ENCODE peak calls at places on chromosome 21, in seven cellular contexts. One of them, this sample, is unnamed.

GRCh38 chr21:44907225-44907965 is 13.3 kb downstream of the ITGB2 start:
- DNase-seq in foreskin keratinocyte: no peak
- DNase-seq in LNCaP clone FGC: no peak
- DNase-seq in GM10248: no peak
- DNase-seq in cardiac fibroblast: no peak
- DNase-seq in psoas muscle: no peak
- DNase-seq in stomach: no peak
- DNase-seq in this sample: no peak

GRCh38 chr21:45532826-45533730 is 9.2 kb downstream of the SLC19A1 start:
- DNase-seq in foreskin keratinocyte: no peak
- DNase-seq in LNCaP clone FGC: no peak
- DNase-seq in GM10248: no peak
- DNase-seq in cardiac fibroblast: no peak
- DNase-seq in psoas muscle: peak
- DNase-seq in stomach: peak
- DNase-seq in this sample: no peak

GRCh38 chr21:28822882-28823335 is 169.8 kb downstream of the LTN1 start:
- DNase-seq in foreskin keratinocyte: no peak
- DNase-seq in LNCaP clone FGC: peak
- DNase-seq in GM10248: no peak
- DNase-seq in cardiac fibroblast: peak
- DNase-seq in psoas muscle: no peak
- DNase-seq in stomach: no peak
- DNase-seq in this sample: no peak

GRCh38 chr21:45187646-45188045 is 100.0 kb downstream of the POFUT2 start:
- DNase-seq in foreskin keratinocyte: peak
- DNase-seq in LNCaP clone FGC: no peak
- DNase-seq in GM10248: no peak
- DNase-seq in cardiac fibroblast: peak
- DNase-seq in psoas muscle: no peak
- DNase-seq in stomach: no peak
- DNase-seq in this sample: no peak

GRCh38 chr21:17435565-17436543 is 77.0 kb upstream of the CXADR start:
- DNase-seq in foreskin keratinocyte: no peak
- DNase-seq in LNCaP clone FGC: peak
- DNase-seq in GM10248: no peak
- DNase-seq in cardiac fibroblast: peak
- DNase-seq in psoas muscle: no peak
- DNase-seq in stomach: no peak
- DNase-seq in this sample: no peak

GRCh38 chr21:27108228-27108627 is 141.3 kb upstream of the ADAMTS5 start:
- DNase-seq in foreskin keratinocyte: peak
- DNase-seq in LNCaP clone FGC: no peak
- DNase-seq in GM10248: no peak
- DNase-seq in cardiac fibroblast: no peak
- DNase-seq in psoas muscle: no peak
- DNase-seq in stomach: no peak
- DNase-seq in this sample: no peak

GRCh38 chr21:44566403-44566802 is 7.1 kb upstream of the KRTAP10-4 start:
- DNase-seq in foreskin keratinocyte: no peak
- DNase-seq in LNCaP clone FGC: no peak
- DNase-seq in GM10248: peak
- DNase-seq in cardiac fibroblast: no peak
- DNase-seq in psoas muscle: no peak
- DNase-seq in stomach: no peak
- DNase-seq in this sample: no peak

GRCh38 chr21:46050651-46051378 is 47.1 kb upstream of the COL6A2 start:
- DNase-seq in foreskin keratinocyte: no peak
- DNase-seq in LNCaP clone FGC: no peak
- DNase-seq in GM10248: no peak
- DNase-seq in cardiac fibroblast: no peak
- DNase-seq in psoas muscle: no peak
- DNase-seq in stomach: no peak
- DNase-seq in this sample: no peak

GRCh38 chr21:28601708-28602107 is 391.0 kb downstream of the LTN1 start:
- DNase-seq in foreskin keratinocyte: peak
- DNase-seq in LNCaP clone FGC: no peak
- DNase-seq in GM10248: no peak
- DNase-seq in cardiac fibroblast: peak
- DNase-seq in psoas muscle: no peak
- DNase-seq in stomach: no peak
- DNase-seq in this sample: no peak

GRCh38 chr21:37436180-37436579 is 69.6 kb downstream of the DYRK1A start:
- DNase-seq in foreskin keratinocyte: no peak
- DNase-seq in LNCaP clone FGC: no peak
- DNase-seq in GM10248: no peak
- DNase-seq in cardiac fibroblast: no peak
- DNase-seq in psoas muscle: no peak
- DNase-seq in stomach: no peak
- DNase-seq in this sample: no peak

GRCh38 chr21:44072111-44072510 is 35.1 kb upstream of the PWP2 start:
- DNase-seq in foreskin keratinocyte: no peak
- DNase-seq in LNCaP clone FGC: no peak
- DNase-seq in GM10248: no peak
- DNase-seq in cardiac fibroblast: no peak
- DNase-seq in psoas muscle: no peak
- DNase-seq in stomach: no peak
- DNase-seq in this sample: no peak

GRCh38 chr21:46619846-46620245 is 15.0 kb upstream of the S100B start:
- DNase-seq in foreskin keratinocyte: no peak
- DNase-seq in LNCaP clone FGC: no peak
- DNase-seq in GM10248: no peak
- DNase-seq in cardiac fibroblast: peak
- DNase-seq in psoas muscle: no peak
- DNase-seq in stomach: no peak
- DNase-seq in this sample: no peak

GRCh38 chr21:20802631-20803260 is 195.5 kb upstream of the NCAM2 start:
- DNase-seq in foreskin keratinocyte: no peak
- DNase-seq in LNCaP clone FGC: no peak
- DNase-seq in GM10248: no peak
- DNase-seq in cardiac fibroblast: no peak
- DNase-seq in psoas muscle: no peak
- DNase-seq in stomach: no peak
- DNase-seq in this sample: no peak

GRCh38 chr21:37231671-37232070 is 35.5 kb downstream of the VPS26C start:
- DNase-seq in foreskin keratinocyte: no peak
- DNase-seq in LNCaP clone FGC: no peak
- DNase-seq in GM10248: no peak
- DNase-seq in cardiac fibroblast: no peak
- DNase-seq in psoas muscle: no peak
- DNase-seq in stomach: no peak
- DNase-seq in this sample: no peak

GRCh38 chr21:44729336-44730027 is 18.1 kb upstream of the TSPEAR start:
- DNase-seq in foreskin keratinocyte: no peak
- DNase-seq in LNCaP clone FGC: no peak
- DNase-seq in GM10248: no peak
- DNase-seq in cardiac fibroblast: no peak
- DNase-seq in psoas muscle: no peak
- DNase-seq in stomach: no peak
- DNase-seq in this sample: no peak

GRCh38 chr21:37916795-37917142 is 512 bp upstream of the KCNJ6 start:
- DNase-seq in foreskin keratinocyte: no peak
- DNase-seq in LNCaP clone FGC: no peak
- DNase-seq in GM10248: no peak
- DNase-seq in cardiac fibroblast: no peak
- DNase-seq in psoas muscle: no peak
- DNase-seq in stomach: no peak
- DNase-seq in this sample: no peak

GRCh38 chr21:27423073-27423472 is 456.2 kb upstream of the ADAMTS5 start:
- DNase-seq in foreskin keratinocyte: peak
- DNase-seq in LNCaP clone FGC: no peak
- DNase-seq in GM10248: no peak
- DNase-seq in cardiac fibroblast: peak
- DNase-seq in psoas muscle: peak
- DNase-seq in stomach: peak
- DNase-seq in this sample: no peak

GRCh38 chr21:15010645-15011044 is 54.2 kb downstream of the NRIP1 start:
- DNase-seq in foreskin keratinocyte: no peak
- DNase-seq in LNCaP clone FGC: no peak
- DNase-seq in GM10248: no peak
- DNase-seq in cardiac fibroblast: no peak
- DNase-seq in psoas muscle: no peak
- DNase-seq in stomach: no peak
- DNase-seq in this sample: no peak

GRCh38 chr21:33377221-33377620 is 26.0 kb upstream of the IFNGR2 start:
- DNase-seq in foreskin keratinocyte: no peak
- DNase-seq in LNCaP clone FGC: no peak
- DNase-seq in GM10248: no peak
- DNase-seq in cardiac fibroblast: no peak
- DNase-seq in psoas muscle: no peak
- DNase-seq in stomach: no peak
- DNase-seq in this sample: no peak

GRCh38 chr21:29164330-29164942 is 34.0 kb downstream of the MAP3K7CL start:
- DNase-seq in foreskin keratinocyte: peak
- DNase-seq in LNCaP clone FGC: peak
- DNase-seq in GM10248: peak
- DNase-seq in cardiac fibroblast: peak
- DNase-seq in psoas muscle: no peak
- DNase-seq in stomach: no peak
- DNase-seq in this sample: peak

GRCh38 chr21:39036581-39036980 is 146.7 kb downstream of the PSMG1 start:
- DNase-seq in foreskin keratinocyte: no peak
- DNase-seq in LNCaP clone FGC: no peak
- DNase-seq in GM10248: no peak
- DNase-seq in cardiac fibroblast: no peak
- DNase-seq in psoas muscle: no peak
- DNase-seq in stomach: no peak
- DNase-seq in this sample: no peak

GRCh38 chr21:39033878-39034589 is 149.2 kb downstream of the PSMG1 start:
- DNase-seq in foreskin keratinocyte: no peak
- DNase-seq in LNCaP clone FGC: peak
- DNase-seq in GM10248: no peak
- DNase-seq in cardiac fibroblast: peak
- DNase-seq in psoas muscle: no peak
- DNase-seq in stomach: peak
- DNase-seq in this sample: no peak

GRCh38 chr21:39040494-39041110 is 142.6 kb downstream of the PSMG1 start:
- DNase-seq in foreskin keratinocyte: no peak
- DNase-seq in LNCaP clone FGC: no peak
- DNase-seq in GM10248: no peak
- DNase-seq in cardiac fibroblast: peak
- DNase-seq in psoas muscle: no peak
- DNase-seq in stomach: no peak
- DNase-seq in this sample: no peak

GRCh38 chr21:39034590-39035536 is 148.4 kb downstream of the PSMG1 start:
- DNase-seq in foreskin keratinocyte: no peak
- DNase-seq in LNCaP clone FGC: no peak
- DNase-seq in GM10248: no peak
- DNase-seq in cardiac fibroblast: no peak
- DNase-seq in psoas muscle: no peak
- DNase-seq in stomach: no peak
- DNase-seq in this sample: no peak

DNA sequence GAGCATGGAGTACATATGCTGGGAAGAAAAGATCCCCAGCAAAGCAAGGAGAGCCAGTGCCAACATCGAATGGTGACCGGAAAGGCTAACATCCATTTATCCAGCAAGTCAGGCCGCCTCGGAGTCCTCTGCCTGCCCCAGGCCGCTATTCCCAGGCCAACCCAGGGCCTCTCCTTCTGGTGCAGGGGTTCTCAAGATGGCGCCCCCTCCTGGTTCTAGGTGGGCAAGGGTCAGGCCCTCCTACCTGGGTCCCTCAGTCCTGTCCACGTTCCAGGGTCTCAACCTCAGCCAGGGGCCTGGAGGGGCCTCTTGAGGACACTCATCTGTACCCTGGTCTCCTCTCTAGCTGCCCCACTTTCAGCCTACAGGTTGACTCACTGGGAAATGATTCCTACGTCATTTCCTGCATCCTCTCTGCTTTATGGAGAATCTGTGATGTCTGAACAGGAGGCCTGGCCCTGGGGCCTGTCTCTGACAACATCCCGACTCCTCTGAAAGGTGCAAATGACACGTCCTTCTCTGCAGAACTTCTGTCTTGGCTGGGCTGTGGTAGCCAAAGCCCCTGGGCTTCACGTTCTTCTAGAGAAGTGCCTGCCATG is 145.3 kb downstream of the PSMG1 start:
- DNase-seq in foreskin keratinocyte: no peak
- DNase-seq in LNCaP clone FGC: no peak
- DNase-seq in GM10248: no peak
- DNase-seq in cardiac fibroblast: peak
- DNase-seq in psoas muscle: no peak
- DNase-seq in stomach: no peak
- DNase-seq in this sample: no peak
- TF ChIP-seq CTCF in foreskin keratinocyte: peak
- TF ChIP-seq CTCF in LNCaP clone FGC: no peak
- TF ChIP-seq CTCF in GM10248: no peak
- TF ChIP-seq CTCF in cardiac fibroblast: no peak
- TF ChIP-seq CTCF in psoas muscle: no peak
- TF ChIP-seq CTCF in stomach: no peak
- TF ChIP-seq CTCF in this sample: no peak

DNA sequence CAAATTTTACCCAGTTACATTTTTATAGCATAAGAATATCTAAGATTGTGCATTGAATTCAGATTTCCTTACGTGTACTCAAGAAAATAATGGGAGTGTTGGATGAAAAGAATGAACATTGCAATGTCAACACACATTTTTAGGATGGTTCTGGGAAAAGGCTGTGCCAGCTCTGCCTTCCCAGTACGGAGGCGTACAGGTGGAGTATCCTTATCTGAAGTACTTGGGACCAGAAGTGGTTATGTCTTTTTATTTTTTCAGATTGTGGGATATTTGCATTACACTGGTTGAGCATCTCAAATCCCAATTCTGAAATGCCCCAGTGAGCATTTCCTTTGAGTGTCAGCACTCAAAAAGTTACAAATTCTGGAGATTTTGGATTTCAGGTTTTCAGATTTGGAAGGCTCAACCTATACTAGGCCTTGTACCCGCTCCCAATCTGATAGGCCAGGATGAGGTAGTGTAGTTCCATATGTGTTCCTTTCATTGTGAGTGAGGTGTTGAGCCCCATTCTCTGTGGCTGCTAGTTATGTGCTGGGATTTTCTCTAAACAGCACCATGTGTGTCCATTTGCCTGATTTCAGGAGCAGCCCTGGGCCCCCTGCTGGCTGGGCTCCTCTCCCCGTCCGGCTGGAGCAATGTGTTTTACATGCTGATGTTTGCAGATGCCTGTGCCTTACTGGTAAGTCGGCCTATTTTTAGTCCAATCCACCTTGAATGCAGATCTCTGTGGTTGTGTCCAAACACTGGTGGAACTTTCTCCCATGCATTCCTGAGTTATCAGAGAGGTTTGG is 60.8 kb downstream of the SLC37A1 start:
- DNase-seq in foreskin keratinocyte: no peak
- DNase-seq in LNCaP clone FGC: no peak
- DNase-seq in GM10248: no peak
- DNase-seq in cardiac fibroblast: peak
- DNase-seq in psoas muscle: no peak
- DNase-seq in stomach: peak
- DNase-seq in this sample: peak
- TF ChIP-seq CTCF in foreskin keratinocyte: peak
- TF ChIP-seq CTCF in LNCaP clone FGC: peak
- TF ChIP-seq CTCF in GM10248: no peak
- TF ChIP-seq CTCF in cardiac fibroblast: peak
- TF ChIP-seq CTCF in psoas muscle: no peak
- TF ChIP-seq CTCF in stomach: no peak
- TF ChIP-seq CTCF in this sample: no peak

GRCh38 chr21:25735221-25735894 is 586 bp downstream of the GABPA start:
- DNase-seq in foreskin keratinocyte: peak
- DNase-seq in LNCaP clone FGC: no peak
- DNase-seq in GM10248: peak
- DNase-seq in cardiac fibroblast: peak
- DNase-seq in psoas muscle: peak
- DNase-seq in stomach: peak
- DNase-seq in this sample: peak
- TF ChIP-seq CTCF in foreskin keratinocyte: peak
- TF ChIP-seq CTCF in LNCaP clone FGC: no peak
- TF ChIP-seq CTCF in GM10248: no peak
- TF ChIP-seq CTCF in cardiac fibroblast: peak
- TF ChIP-seq CTCF in psoas muscle: no peak
- TF ChIP-seq CTCF in stomach: no peak
- TF ChIP-seq CTCF in this sample: no peak

GRCh38 chr21:31683029-31683428 is 23.5 kb downstream of the SOD1 start:
- DNase-seq in foreskin keratinocyte: no peak
- DNase-seq in LNCaP clone FGC: no peak
- DNase-seq in GM10248: no peak
- DNase-seq in cardiac fibroblast: no peak
- DNase-seq in psoas muscle: no peak
- DNase-seq in stomach: no peak
- DNase-seq in this sample: peak
- TF ChIP-seq CTCF in foreskin keratinocyte: peak
- TF ChIP-seq CTCF in LNCaP clone FGC: no peak
- TF ChIP-seq CTCF in GM10248: no peak
- TF ChIP-seq CTCF in cardiac fibroblast: no peak
- TF ChIP-seq CTCF in psoas muscle: peak
- TF ChIP-seq CTCF in stomach: no peak
- TF ChIP-seq CTCF in this sample: no peak

This sample was measured in RWPE1.